ENCODE peak calls at places on chromosomes 1 and 21, in ten cellular contexts. One of them, this sample, is unnamed.

GRCh38 chr21:35697321-35697808 is 363.0 kb downstream of the SETD4 start:
- DNase-seq in NCI-H1105: peak; percentile 94
- DNase-seq in activated effector memory CD4-positive, alpha-beta T cell treated with Interleukin-2 at 50 U/mL for 16 hours: no peak
- DNase-seq in GM13977: no peak
- DNase-seq in mucosa of gallbladder: peak; percentile 62
- DNase-seq in MV-4-11: peak; percentile 80
- DNase-seq in stimulated activated CD8-positive, alpha-beta memory T cell treated with anti-CD3 and anti-CD28 coated beads, Interleukin-15, amount 100 ng/mL, for 24 hours: no peak
- DNase-seq in left ventricle myocardium inferior: peak; percentile 66
- DNase-seq in EL: peak; percentile 53
- DNase-seq in astrocyte of the spinal cord: peak; percentile 48
- DNase-seq in this sample: peak; percentile 22

GRCh38 chr1:89125571-89126233 is at the start of gene GBP2:
- DNase-seq in MV-4-11: peak; percentile 81
- DNase-seq in left ventricle myocardium inferior: no peak
- DNase-seq in GM13977: peak; percentile 62
- DNase-seq in NCI-H1105: no peak
- DNase-seq in astrocyte of the spinal cord: peak; percentile 74
- DNase-seq in EL: peak; percentile 73
- DNase-seq in mucosa of gallbladder: peak; percentile 25
- DNase-seq in stimulated activated CD8-positive, alpha-beta memory T cell treated with anti-CD3 and anti-CD28 coated beads, Interleukin-15, amount 100 ng/mL, for 24 hours: no peak
- DNase-seq in activated effector memory CD4-positive, alpha-beta T cell treated with Interleukin-2 at 50 U/mL for 16 hours: no peak
- DNase-seq in this sample: no peak

GRCh38 chr21:37231671-37232070 is 35.5 kb downstream of the VPS26C start:
- DNase-seq in NCI-H1105: no peak
- DNase-seq in mucosa of gallbladder: no peak
- DNase-seq in activated effector memory CD4-positive, alpha-beta T cell treated with Interleukin-2 at 50 U/mL for 16 hours: no peak
- DNase-seq in EL: no peak
- DNase-seq in GM13977: no peak
- DNase-seq in left ventricle myocardium inferior: no peak
- DNase-seq in MV-4-11: no peak
- DNase-seq in astrocyte of the spinal cord: no peak
- DNase-seq in stimulated activated CD8-positive, alpha-beta memory T cell treated with anti-CD3 and anti-CD28 coated beads, Interleukin-15, amount 100 ng/mL, for 24 hours: no peak
- DNase-seq in this sample: no peak

GRCh38 chr1:214213136-214213535 is 67.8 kb upstream of the SMYD2 start:
- DNase-seq in GM13977: no peak
- DNase-seq in astrocyte of the spinal cord: no peak
- DNase-seq in left ventricle myocardium inferior: no peak
- DNase-seq in activated effector memory CD4-positive, alpha-beta T cell treated with Interleukin-2 at 50 U/mL for 16 hours: no peak
- DNase-seq in MV-4-11: no peak
- DNase-seq in mucosa of gallbladder: no peak
- DNase-seq in EL: peak; percentile 85
- DNase-seq in NCI-H1105: no peak
- DNase-seq in stimulated activated CD8-positive, alpha-beta memory T cell treated with anti-CD3 and anti-CD28 coated beads, Interleukin-15, amount 100 ng/mL, for 24 hours: no peak
- DNase-seq in this sample: no peak

GRCh38 chr1:41485605-41486004 is 1.1 kb upstream of the EDN2 start:
- DNase-seq in activated effector memory CD4-positive, alpha-beta T cell treated with Interleukin-2 at 50 U/mL for 16 hours: no peak
- DNase-seq in MV-4-11: no peak
- DNase-seq in stimulated activated CD8-positive, alpha-beta memory T cell treated with anti-CD3 and anti-CD28 coated beads, Interleukin-15, amount 100 ng/mL, for 24 hours: no peak
- DNase-seq in GM13977: no peak
- DNase-seq in astrocyte of the spinal cord: peak; percentile 43
- DNase-seq in left ventricle myocardium inferior: no peak
- DNase-seq in NCI-H1105: no peak
- DNase-seq in mucosa of gallbladder: no peak
- DNase-seq in EL: peak; percentile 94
- DNase-seq in this sample: no peak

GRCh38 chr1:209882942-209883340 is 55.1 kb upstream of the SYT14 start:
- DNase-seq in activated effector memory CD4-positive, alpha-beta T cell treated with Interleukin-2 at 50 U/mL for 16 hours: no peak
- DNase-seq in NCI-H1105: no peak
- DNase-seq in stimulated activated CD8-positive, alpha-beta memory T cell treated with anti-CD3 and anti-CD28 coated beads, Interleukin-15, amount 100 ng/mL, for 24 hours: no peak
- DNase-seq in MV-4-11: no peak
- DNase-seq in astrocyte of the spinal cord: no peak
- DNase-seq in GM13977: no peak
- DNase-seq in EL: no peak
- DNase-seq in mucosa of gallbladder: no peak
- DNase-seq in left ventricle myocardium inferior: no peak
- DNase-seq in this sample: no peak

GRCh38 chr1:17255336-17255735 is 6.4 kb downstream of the PADI3 start:
- DNase-seq in NCI-H1105: no peak
- DNase-seq in MV-4-11: no peak
- DNase-seq in activated effector memory CD4-positive, alpha-beta T cell treated with Interleukin-2 at 50 U/mL for 16 hours: no peak
- DNase-seq in mucosa of gallbladder: no peak
- DNase-seq in left ventricle myocardium inferior: no peak
- DNase-seq in EL: no peak
- DNase-seq in astrocyte of the spinal cord: no peak
- DNase-seq in stimulated activated CD8-positive, alpha-beta memory T cell treated with anti-CD3 and anti-CD28 coated beads, Interleukin-15, amount 100 ng/mL, for 24 hours: no peak
- DNase-seq in GM13977: no peak
- DNase-seq in this sample: no peak

GRCh38 chr1:21012937-21013336 is 163.8 kb downstream of the EIF4G3 start:
- DNase-seq in MV-4-11: no peak
- DNase-seq in EL: peak; percentile 15
- DNase-seq in GM13977: no peak
- DNase-seq in stimulated activated CD8-positive, alpha-beta memory T cell treated with anti-CD3 and anti-CD28 coated beads, Interleukin-15, amount 100 ng/mL, for 24 hours: no peak
- DNase-seq in activated effector memory CD4-positive, alpha-beta T cell treated with Interleukin-2 at 50 U/mL for 16 hours: no peak
- DNase-seq in NCI-H1105: no peak
- DNase-seq in astrocyte of the spinal cord: peak; percentile 64
- DNase-seq in mucosa of gallbladder: no peak
- DNase-seq in left ventricle myocardium inferior: no peak
- DNase-seq in this sample: no peak

GRCh38 chr1:174800221-174800791 is 199.4 kb upstream of the CACYBP start:
- DNase-seq in left ventricle myocardium inferior: no peak
- DNase-seq in NCI-H1105: no peak
- DNase-seq in mucosa of gallbladder: peak; percentile 11
- DNase-seq in activated effector memory CD4-positive, alpha-beta T cell treated with Interleukin-2 at 50 U/mL for 16 hours: peak; percentile 3
- DNase-seq in EL: no peak
- DNase-seq in astrocyte of the spinal cord: no peak
- DNase-seq in stimulated activated CD8-positive, alpha-beta memory T cell treated with anti-CD3 and anti-CD28 coated beads, Interleukin-15, amount 100 ng/mL, for 24 hours: no peak
- DNase-seq in GM13977: no peak
- DNase-seq in MV-4-11: no peak
- DNase-seq in this sample: no peak

GRCh38 chr1:25063591-25064416 is 133.7 kb upstream of the RUNX3 start:
- DNase-seq in mucosa of gallbladder: no peak
- DNase-seq in MV-4-11: no peak
- DNase-seq in NCI-H1105: no peak
- DNase-seq in astrocyte of the spinal cord: peak; percentile 25
- DNase-seq in GM13977: no peak
- DNase-seq in activated effector memory CD4-positive, alpha-beta T cell treated with Interleukin-2 at 50 U/mL for 16 hours: no peak
- DNase-seq in left ventricle myocardium inferior: no peak
- DNase-seq in stimulated activated CD8-positive, alpha-beta memory T cell treated with anti-CD3 and anti-CD28 coated beads, Interleukin-15, amount 100 ng/mL, for 24 hours: no peak
- DNase-seq in EL: peak; percentile 78
- DNase-seq in this sample: peak; percentile 6

GRCh38 chr1:15796086-15796462 is 11.4 kb downstream of the UQCRHL start:
- DNase-seq in EL: no peak
- DNase-seq in stimulated activated CD8-positive, alpha-beta memory T cell treated with anti-CD3 and anti-CD28 coated beads, Interleukin-15, amount 100 ng/mL, for 24 hours: no peak
- DNase-seq in activated effector memory CD4-positive, alpha-beta T cell treated with Interleukin-2 at 50 U/mL for 16 hours: no peak
- DNase-seq in astrocyte of the spinal cord: no peak
- DNase-seq in NCI-H1105: no peak
- DNase-seq in MV-4-11: no peak
- DNase-seq in mucosa of gallbladder: no peak
- DNase-seq in left ventricle myocardium inferior: no peak
- DNase-seq in GM13977: no peak
- DNase-seq in this sample: no peak

GRCh38 chr1:61241411-61241838 is 159.1 kb downstream of the NFIA start:
- DNase-seq in activated effector memory CD4-positive, alpha-beta T cell treated with Interleukin-2 at 50 U/mL for 16 hours: no peak
- DNase-seq in EL: no peak
- DNase-seq in mucosa of gallbladder: peak; percentile 26
- DNase-seq in astrocyte of the spinal cord: no peak
- DNase-seq in left ventricle myocardium inferior: peak; percentile 36
- DNase-seq in MV-4-11: no peak
- DNase-seq in stimulated activated CD8-positive, alpha-beta memory T cell treated with anti-CD3 and anti-CD28 coated beads, Interleukin-15, amount 100 ng/mL, for 24 hours: no peak
- DNase-seq in NCI-H1105: peak; percentile 68
- DNase-seq in GM13977: no peak
- DNase-seq in this sample: no peak

GRCh38 chr1:230308039-230308438 is 118.1 kb downstream of the PGBD5 start:
- DNase-seq in activated effector memory CD4-positive, alpha-beta T cell treated with Interleukin-2 at 50 U/mL for 16 hours: no peak
- DNase-seq in NCI-H1105: no peak
- DNase-seq in mucosa of gallbladder: peak; percentile 95
- DNase-seq in astrocyte of the spinal cord: peak; percentile 90
- DNase-seq in left ventricle myocardium inferior: peak; percentile 69
- DNase-seq in GM13977: no peak
- DNase-seq in EL: peak; percentile 64
- DNase-seq in MV-4-11: no peak
- DNase-seq in stimulated activated CD8-positive, alpha-beta memory T cell treated with anti-CD3 and anti-CD28 coated beads, Interleukin-15, amount 100 ng/mL, for 24 hours: no peak
- DNase-seq in this sample: peak; percentile 58

GRCh38 chr1:94044290-94044790 is 76.6 kb downstream of the ABCA4 start:
- DNase-seq in GM13977: no peak
- DNase-seq in MV-4-11: peak; percentile 33
- DNase-seq in NCI-H1105: no peak
- DNase-seq in stimulated activated CD8-positive, alpha-beta memory T cell treated with anti-CD3 and anti-CD28 coated beads, Interleukin-15, amount 100 ng/mL, for 24 hours: no peak
- DNase-seq in activated effector memory CD4-positive, alpha-beta T cell treated with Interleukin-2 at 50 U/mL for 16 hours: no peak
- DNase-seq in left ventricle myocardium inferior: peak; percentile 72
- DNase-seq in astrocyte of the spinal cord: no peak
- DNase-seq in mucosa of gallbladder: peak; percentile 85
- DNase-seq in EL: no peak
- DNase-seq in this sample: peak; percentile 60

GRCh38 chr21:26391166-26391565 is 181.9 kb downstream of the CYYR1 start:
- DNase-seq in activated effector memory CD4-positive, alpha-beta T cell treated with Interleukin-2 at 50 U/mL for 16 hours: no peak
- DNase-seq in astrocyte of the spinal cord: no peak
- DNase-seq in mucosa of gallbladder: no peak
- DNase-seq in GM13977: no peak
- DNase-seq in left ventricle myocardium inferior: no peak
- DNase-seq in EL: no peak
- DNase-seq in MV-4-11: no peak
- DNase-seq in NCI-H1105: no peak
- DNase-seq in stimulated activated CD8-positive, alpha-beta memory T cell treated with anti-CD3 and anti-CD28 coated beads, Interleukin-15, amount 100 ng/mL, for 24 hours: no peak
- DNase-seq in this sample: no peak